ENCODE peak calls at places on chromosomes 6 and 20, in ten cellular contexts. M is Calu3, X is B cell, E is lower lobe of right lung, G is coronary artery, P is epithelial cell of esophagus, H is mesothelial cell of epicardium, Z is fibroblast of mammary gland, N is AG04449, B is choroid plexus epithelial cell. D is an unnamed sample.

GRCh38 chr6:150667977-150668716 is 68.5 kb downstream of the PLEKHG1 start:
- DNase-seq in N (no peak), M (peak; percentile 86), P (peak; percentile 94), H (peak; percentile 88), G (peak; percentile 87), B (peak; percentile 97), Z (peak; percentile 72), X (no peak), E (peak; percentile 89), D (no peak)

GRCh38 chr6:167470836-167471547 is 146.1 kb downstream of the TTLL2 start:
- DNase-seq in Z (no peak), N (no peak), G (no peak), B (no peak), X (no peak), E (no peak), M (no peak), H (no peak), P (no peak), D (no peak)

GRCh38 chr20:47785900-47786762 is 850 bp upstream of the SULF2 start:
- DNase-seq in M (peak; percentile 91), Z (peak; percentile 70), P (peak; percentile 85), N (peak; percentile 29), X (peak; percentile 66), G (peak; percentile 83), E (no peak), H (peak; percentile 75), B (peak; percentile 85), D (peak; percentile 76)

GRCh38 chr6:89690944-89691324 is 52.4 kb upstream of the LYRM2 start:
- DNase-seq in E (no peak), N (no peak), Z (no peak), B (no peak), G (no peak), X (no peak), P (no peak), M (no peak), H (no peak), D (no peak)

GRCh38 chr20:50594231-50594590 is 84.0 kb downstream of the PTPN1 start:
- DNase-seq in E (no peak), M (no peak), N (no peak), X (no peak), B (peak; percentile 45), Z (peak; percentile 25), H (no peak), P (no peak), G (no peak), D (no peak)

GRCh38 chr6:7126759-7127158 is 19.0 kb downstream of the RREB1 start:
- DNase-seq in H (no peak), X (no peak), Z (no peak), G (no peak), M (no peak), B (no peak), P (no peak), E (no peak), N (no peak), D (no peak)

GRCh38 chr20:52342913-52343312 is 151.3 kb upstream of the ZFP64 start:
- DNase-seq in M (no peak), N (no peak), B (no peak), G (no peak), P (no peak), X (no peak), Z (no peak), H (no peak), E (no peak), D (no peak)

GRCh38 chr6:106511274-106512047 is 117.8 kb downstream of the RTN4IP1 start:
- DNase-seq in B (no peak), G (no peak), P (peak; percentile 72), M (peak; percentile 46), Z (peak; percentile 48), E (peak; percentile 61), H (peak; percentile 61), X (peak; percentile 50), N (no peak), D (peak; percentile 28)

GRCh38 chr6:144285798-144286502 is 815 bp downstream of the UTRN start:
- DNase-seq in Z (peak; percentile 45), B (peak; percentile 45), G (peak; percentile 93), P (peak; percentile 28), X (peak; percentile 46), N (no peak), M (peak; percentile 57), H (peak; percentile 64), E (peak; percentile 88), D (peak; percentile 60)

GRCh38 chr6:45454008-45454911 is 76.5 kb upstream of the SUPT3H start:
- DNase-seq in G (no peak), N (peak; percentile 33), X (no peak), E (no peak), M (no peak), P (peak; percentile 39), B (peak; percentile 87), Z (peak; percentile 74), H (no peak), D (no peak)

DNA sequence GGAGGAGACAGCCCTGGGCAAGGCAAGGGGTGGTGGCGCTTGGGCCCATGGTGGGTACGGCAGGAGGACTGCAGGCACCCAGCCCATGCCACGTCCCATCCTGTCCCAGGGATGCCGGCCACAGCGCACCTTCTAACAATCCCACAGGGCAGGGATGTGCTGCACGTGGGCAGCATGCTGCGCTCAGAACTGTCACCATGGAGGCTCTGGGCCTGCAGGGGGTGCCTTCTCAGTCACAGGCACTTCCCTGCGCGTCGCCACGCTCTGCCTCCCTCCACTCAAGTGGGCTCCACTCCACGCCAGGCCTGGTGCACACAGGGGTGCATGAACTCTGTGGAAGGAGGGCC is 2.4 kb downstream of the CABLES2 start:
- DNase-seq in N (no peak), B (no peak), H (no peak), E (no peak), P (no peak), X (no peak), Z (no peak), G (no peak), M (no peak), D (no peak)
- TF ChIP-seq CTCF in N (no peak), B (no peak), H (no peak), E (no peak), P (no peak), X (no peak), Z (no peak), G (no peak), M (no peak), D (no peak)

GRCh38 chr20:25532015-25532751 is 53.1 kb downstream of the NINL start:
- DNase-seq in E (no peak), H (no peak), G (no peak), N (no peak), B (no peak), X (no peak), P (peak; percentile 81), Z (no peak), M (peak; percentile 23), D (peak; percentile 66)
- TF ChIP-seq CTCF in E (no peak), H (no peak), G (no peak), N (no peak), B (peak; percentile 22), X (no peak), P (peak; percentile 8), Z (no peak), M (no peak), D (peak; percentile 27)

GRCh38 chr20:57061058-57061900 is 205.2 kb downstream of the BMP7 start:
- DNase-seq in P (peak; percentile 13), G (no peak), E (no peak), X (no peak), N (no peak), H (peak; percentile 79), Z (no peak), M (peak; percentile 39), B (peak; percentile 67), D (peak; percentile 86)
- TF ChIP-seq CTCF in P (peak; percentile 25), G (no peak), E (no peak), X (no peak), N (peak; percentile 59), H (peak; percentile 37), Z (peak; percentile 31), M (peak; percentile 23), B (peak; percentile 81), D (peak; percentile 57)

DNA sequence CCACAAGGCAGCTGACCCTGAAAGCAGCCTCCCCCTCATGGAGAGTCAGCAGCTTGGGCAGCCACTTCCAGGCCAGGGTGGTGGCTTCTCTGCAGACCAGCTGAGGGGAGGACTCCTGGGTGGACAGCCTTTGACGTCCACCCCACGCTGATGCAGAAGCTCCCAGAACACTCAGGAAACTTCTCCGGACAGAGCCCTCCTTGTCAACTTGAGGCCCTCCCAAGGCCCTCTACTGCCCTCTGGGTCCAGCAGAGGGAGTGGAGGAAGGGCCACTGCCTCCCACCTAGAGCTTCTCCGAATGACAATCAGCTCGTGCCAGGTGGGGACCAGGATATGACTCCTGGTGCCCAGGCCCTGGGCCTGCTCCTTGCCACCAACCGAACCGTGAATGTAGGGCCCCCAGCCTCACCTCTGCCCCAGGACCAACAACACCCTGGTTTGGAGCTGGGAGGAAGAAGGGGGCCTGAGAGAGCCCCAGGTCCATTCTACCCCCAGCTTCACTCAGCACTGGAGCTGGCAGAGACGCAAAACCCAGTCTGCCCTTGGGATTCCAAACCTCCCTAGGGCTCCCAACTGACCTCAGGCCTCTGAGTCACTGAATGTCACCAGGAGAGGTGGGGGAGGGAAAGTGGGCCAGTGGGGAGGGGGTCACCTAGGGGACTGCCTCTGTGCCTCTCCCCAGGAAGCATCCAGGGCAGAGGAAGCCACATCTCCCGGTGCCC is 10.9 kb upstream of the SLC22A7 start:
- DNase-seq in B (no peak), E (no peak), N (no peak), M (no peak), P (no peak), X (no peak), H (no peak), G (no peak), Z (no peak), D (no peak)
- TF ChIP-seq CTCF in B (peak; percentile 33), E (no peak), N (peak; percentile 11), M (no peak), P (no peak), X (no peak), H (no peak), G (no peak), Z (peak; percentile 6), D (no peak)

D was measured in glutamatergic neuron.